ENCODE peak calls at places on chromosomes 16 and 17, in five cellular contexts. Z is nucleus accumbens; L is GM12878; S is stimulated activated CD4-positive, alpha-beta T cell treated with anti-CD3 and anti-CD28 coated beads, Interleukin-1b, Interleukin-23, amount 100 ng/mL, for 1 hour; U is NCI-H1930. F is an unnamed sample.
A peak's percentile ranks its signal among the peaks of the same experiment; 100 is the strongest.

GRCh38 chr17:82023447-82024241 is 539 bp downstream of the LRRC45 start:
- DNase-seq in Z (no peak), L (no peak), S (no peak), U (no peak), F (no peak)

GRCh38 chr17:3761918-3762380 is 38.2 kb downstream of the HASPIN start:
- DNase-seq in Z (no peak), L (no peak), S (no peak), U (no peak), F (no peak)

GRCh38 chr16:24504467-24505345 is 34.7 kb upstream of the RBBP6 start:
- DNase-seq in Z (peak; percentile 56), L (peak; percentile 17), S (peak; percentile 11), U (peak; percentile 67), F (peak; percentile 8)

GRCh38 chr17:9926150-9926804 is 21.2 kb upstream of the RCVRN start:
- DNase-seq in Z (no peak), L (no peak), S (no peak), U (no peak), F (no peak)

GRCh38 chr16:69834817-69835477 is 72.8 kb downstream of the WWP2 start:
- DNase-seq in Z (no peak), L (no peak), S (no peak), U (no peak), F (no peak)

GRCh38 chr17:40107266-40107980 is 7.0 kb upstream of the NR1D1 start:
- DNase-seq in Z (peak; percentile 68), L (no peak), S (no peak), U (no peak), F (no peak)

GRCh38 chr16:88584676-88585075 is 14.5 kb downstream of the ZC3H18 start:
- DNase-seq in Z (no peak), L (no peak), S (no peak), U (no peak), F (no peak)

GRCh38 chr16:30927789-30928378 is 4.5 kb downstream of the FBXL19 start:
- DNase-seq in Z (peak; percentile 87), L (peak; percentile 35), S (no peak), U (peak; percentile 95), F (no peak)

GRCh38 chr17:1087381-1088241 is 90.7 kb downstream of the TIMM22 start:
- DNase-seq in Z (peak; percentile 77), L (no peak), S (no peak), U (peak; percentile 69), F (no peak)

GRCh38 chr16:73025111-73025505 is 22.8 kb downstream of the ZFHX3 start:
- DNase-seq in Z (no peak), L (no peak), S (no peak), U (no peak), F (no peak)

GRCh38 chr16:58234831-58235595 is 37.1 kb upstream of the CSNK2A2 start:
- DNase-seq in Z (no peak), L (no peak), S (no peak), U (no peak), F (no peak)

GRCh38 chr17:39014044-39014794 is 47.0 kb upstream of the FBXO47 start:
- DNase-seq in Z (no peak), L (no peak), S (no peak), U (no peak), F (no peak)

GRCh38 chr17:75090871-75091854 is 3.4 kb downstream of the SLC16A5 start:
- DNase-seq in Z (no peak), L (no peak), S (no peak), U (no peak), F (no peak)

GRCh38 chr16:1014771-1015495 is 33.4 kb downstream of the SOX8 start:
- DNase-seq in Z (no peak), L (no peak), S (no peak), U (no peak), F (no peak)

GRCh38 chr16:47815655-47816054 is 340.1 kb downstream of the ABCC12 start:
- DNase-seq in Z (no peak), L (no peak), S (no peak), U (no peak), F (no peak)

GRCh38 chr17:73189417-73190099 is 3.3 kb upstream of the COG1 start:
- DNase-seq in Z (peak; percentile 54), L (no peak), S (no peak), U (peak; percentile 11), F (no peak)

GRCh38 chr17:32697728-32698625 is 178.9 kb downstream of the MYO1D start:
- DNase-seq in Z (no peak), L (no peak), S (no peak), U (no peak), F (no peak)

GRCh38 chr17:47315451-47316266 is 8.1 kb upstream of the EFCAB13 start:
- DNase-seq in Z (peak; percentile 31), L (peak; percentile 48), S (no peak), U (peak; percentile 55), F (no peak)

GRCh38 chr16:658679-659571 is 9.0 kb upstream of the RHOT2 start:
- DNase-seq in Z (no peak), L (no peak), S (no peak), U (no peak), F (no peak)

GRCh38 chr17:40104570-40105471 is 4.4 kb upstream of the NR1D1 start:
- DNase-seq in Z (no peak), L (no peak), S (no peak), U (no peak), F (no peak)

GRCh38 chr16:8853150-8853549 is 15.7 kb downstream of the CARHSP1 start:
- DNase-seq in Z (no peak), L (no peak), S (no peak), U (no peak), F (no peak)

GRCh38 chr17:18229254-18229653 is 3.8 kb downstream of the LLGL1 start:
- DNase-seq in Z (no peak), L (no peak), S (no peak), U (no peak), F (no peak)